ENCODE peak calls at places on chromosome 19, in seven cellular contexts. V is HEK293T; P is activated naive CD4-positive, alpha-beta T cell treated with anti-CD3 and anti-CD28 coated beads, Interleukin-2, amount 10 ng/mL, durations not matched to agents 7 days and 5 days; K is fibroblast of lung; A is endothelial cell; Z is NCI-H2081; Q is kidney epithelial cell. M is an unnamed sample.

GRCh38 chr19:2798733-2799132 is 13.4 kb downstream of the THOP1 start:
- DNase-seq in A (no peak), V (no peak), Q (no peak), K (no peak), P (no peak), Z (no peak), M (no peak)

GRCh38 chr19:13023666-13024065 is 28.4 kb downstream of the NFIX start:
- DNase-seq in A (no peak), Q (no peak), Z (no peak), V (no peak), P (no peak), K (peak; percentile 53), M (no peak)

GRCh38 chr19:2309734-2310362 is 1.9 kb upstream of the LINGO3 start:
- DNase-seq in K (peak; percentile 54), V (no peak), P (no peak), Z (peak; percentile 73), A (no peak), Q (no peak), M (peak; percentile 21)

GRCh38 chr19:51158474-51159129 is 16.5 kb downstream of the SIGLEC7 start:
- DNase-seq in Q (no peak), K (no peak), A (peak; percentile 79), V (peak; percentile 57), P (peak; percentile 88), Z (peak; percentile 15), M (peak; percentile 38)

GRCh38 chr19:3142292-3142670 is 6.4 kb downstream of the GNA15 start:
- DNase-seq in Q (no peak), K (peak; percentile 77), P (no peak), V (no peak), Z (no peak), A (no peak), M (no peak)

GRCh38 chr19:5150902-5151741 is 182.2 kb downstream of the KDM4B start:
- DNase-seq in A (no peak), P (no peak), Z (no peak), Q (no peak), K (no peak), V (no peak), M (no peak)

GRCh38 chr19:5793188-5793587 is 2.2 kb upstream of the DUS3L start:
- DNase-seq in Q (no peak), V (no peak), Z (no peak), A (no peak), K (no peak), P (no peak), M (no peak)

GRCh38 chr19:14369399-14370168 is 11.7 kb upstream of the ADGRE5 start:
- DNase-seq in V (no peak), Q (no peak), K (peak; percentile 76), A (no peak), P (peak; percentile 89), Z (no peak), M (no peak)

GRCh38 chr19:7970716-7971448 is 27.4 kb upstream of the TIMM44 start:
- DNase-seq in A (peak; percentile 69), Q (no peak), P (peak; percentile 48), V (peak; percentile 77), Z (no peak), K (peak; percentile 14), M (no peak)

GRCh38 chr19:4120531-4120930 is 3.4 kb downstream of the MAP2K2 start:
- DNase-seq in V (no peak), P (no peak), K (peak; percentile 70), Q (no peak), Z (no peak), A (no peak), M (no peak)

GRCh38 chr19:18419699-18420460 is 682 bp downstream of the SSBP4 start:
- DNase-seq in Z (peak; percentile 13), K (no peak), A (no peak), P (peak; percentile 71), V (no peak), Q (no peak), M (no peak)

GRCh38 chr19:7450243-7451223 is 38.3 kb downstream of the PEX11G start:
- DNase-seq in P (no peak), A (no peak), V (no peak), K (peak; percentile 38), Q (no peak), Z (no peak), M (no peak)

GRCh38 chr19:5960005-5961001 is 17.6 kb downstream of the RANBP3 start:
- DNase-seq in Z (peak; percentile 51), V (no peak), A (no peak), Q (no peak), P (no peak), K (no peak), M (no peak)

GRCh38 chr19:1587872-1588271 is 4.8 kb downstream of the MBD3 start:
- DNase-seq in P (no peak), A (no peak), Q (no peak), V (no peak), Z (no peak), K (no peak), M (no peak)

GRCh38 chr19:17330546-17331253 is 4.0 kb downstream of the ANO8 start:
- DNase-seq in P (no peak), Q (no peak), K (no peak), A (no peak), Z (no peak), V (no peak), M (no peak)

GRCh38 chr19:32651729-32652140 is 23.2 kb downstream of the ANKRD27 start:
- DNase-seq in P (no peak), Z (no peak), V (peak; percentile 43), A (no peak), K (peak; percentile 23), Q (no peak), M (no peak)

GRCh38 chr19:35337984-35338296 is 9.0 kb downstream of the CD22 start:
- DNase-seq in Q (no peak), P (no peak), K (no peak), V (no peak), Z (no peak), A (no peak), M (no peak)

GRCh38 chr19:13164370-13165090 is 14.3 kb downstream of the IER2 start:
- DNase-seq in Z (peak; percentile 79), K (peak; percentile 73), A (peak; percentile 92), P (peak; percentile 75), V (peak; percentile 7), Q (no peak), M (peak; percentile 91)

GRCh38 chr19:15129856-15130580 is 22.8 kb downstream of the SYDE1 start:
- DNase-seq in Z (no peak), P (peak; percentile 47), A (no peak), V (no peak), Q (no peak), K (no peak), M (no peak)

GRCh38 chr19:50147462-50148423 is 15.3 kb downstream of the IZUMO2 start:
- DNase-seq in Z (peak; percentile 43), P (peak; percentile 75), A (no peak), V (peak; percentile 83), Q (peak; percentile 70), K (peak; percentile 74), M (peak; percentile 97)

GRCh38 chr19:11457115-11457514 is 21.7 kb downstream of the PRKCSH start:
- DNase-seq in K (no peak), V (no peak), A (no peak), Q (no peak), Z (no peak), P (no peak), M (no peak)

GRCh38 chr19:33280351-33280921 is 21.9 kb downstream of the CEBPA start:
- DNase-seq in K (no peak), P (peak; percentile 34), V (no peak), Q (no peak), Z (no peak), A (no peak), M (no peak)

GRCh38 chr19:4633140-4633967 is 6.0 kb upstream of the TNFAIP8L1 start:
- DNase-seq in Q (peak; percentile 80), V (peak; percentile 76), P (peak; percentile 63), Z (peak; percentile 46), A (peak; percentile 73), K (peak; percentile 78), M (peak; percentile 80)

GRCh38 chr19:23310729-23311211 is 60.6 kb upstream of the ZNF724 start:
- DNase-seq in P (no peak), K (no peak), V (no peak), Q (no peak), A (no peak), Z (no peak), M (no peak)

GRCh38 chr19:52188822-52189744 is 769 bp upstream of the PPP2R1A start:
- DNase-seq in A (peak; percentile 43), Q (no peak), Z (no peak), V (no peak), K (no peak), P (no peak), M (no peak)

M was measured in Caki2.